ENCODE peak calls at places on chromosomes 11 and 22, in six cellular contexts. P is heart right ventricle, A is transverse colon, O is stomach, Z is NT2/D1, X is body of pancreas. H is an unnamed sample. For H3K9me3, H3K4me1 and H3K36me3, the result is how much of the 10 kb centered on the place peaks cover.

GRCh38 chr22:48870436-48870835 is 957.2 kb downstream of the BRD1 start:
- DNase-seq in P (no peak), A (no peak), O (no peak), Z (no peak), X (no peak), H (no peak)

GRCh38 chr11:117220999-117221774 is 10.7 kb downstream of the PCSK7 start:
- DNase-seq in P (peak), A (peak), O (no peak), Z (no peak), X (no peak), H (no peak)

GRCh38 chr11:48141475-48142100 is 75.0 kb upstream of the OR4B1 start:
- DNase-seq in P (no peak), A (no peak), O (no peak), Z (no peak), X (no peak), H (no peak)

GRCh38 chr11:75557649-75558494 is 4.2 kb upstream of the SERPINH1 start:
- DNase-seq in P (peak), A (peak), O (no peak), Z (no peak), X (no peak), H (no peak)

GRCh38 chr22:25919452-25919851 is 177.5 kb downstream of the MYO18B start:
- DNase-seq in P (no peak), A (no peak), O (no peak), Z (no peak), X (no peak), H (no peak)

GRCh38 chr22:50507421-50507990 is at the start of gene LMF2:
- DNase-seq in P (peak), A (peak), O (peak), Z (no peak), X (peak), H (peak)

GRCh38 chr11:114147389-114148382 is 88.2 kb downstream of the ZBTB16 start:
- DNase-seq in P (no peak), A (no peak), O (peak), Z (peak), X (peak), H (no peak)

GRCh38 chr11:65529475-65530156 is 4.7 kb downstream of the SCYL1 start:
- DNase-seq in P (no peak), A (no peak), O (no peak), Z (no peak), X (no peak), H (no peak)

GRCh38 chr11:114132944-114133394 is 73.5 kb downstream of the ZBTB16 start:
- DNase-seq in P (no peak), A (no peak), O (no peak), Z (no peak), X (peak), H (no peak)

GRCh38 chr11:113817162-113817561 is 37.6 kb downstream of the CLDN25 start:
- DNase-seq in P (no peak), A (no peak), O (no peak), Z (no peak), X (no peak), H (no peak)

GRCh38 chr22:21450858-21451331 is 16.3 kb upstream of the TMEM191C start:
- DNase-seq in P (peak), A (no peak), O (peak), Z (no peak), X (no peak), H (no peak)

GRCh38 chr11:120129570-120129969 is 8.3 kb downstream of the TRIM29 start:
- DNase-seq in P (no peak), A (no peak), O (no peak), Z (no peak), X (peak), H (peak)

GRCh38 chr11:18581825-18582224 is 6.7 kb downstream of the UEVLD start:
- DNase-seq in P (no peak), A (no peak), O (no peak), Z (no peak), X (no peak), H (no peak)

GRCh38 chr11:36360833-36361232 is 64.7 kb downstream of the PRR5L start:
- DNase-seq in P (no peak), A (no peak), O (no peak), Z (no peak), X (no peak), H (no peak)

GRCh38 chr11:96134622-96135021 is 208.4 kb downstream of the MAML2 start:
- DNase-seq in P (no peak), A (no peak), O (no peak), Z (no peak), X (no peak), H (no peak)

GRCh38 chr11:8811571-8811970 is 99.4 kb upstream of the AKIP1 start:
- DNase-seq in P (no peak), A (no peak), O (no peak), Z (no peak), X (no peak), H (no peak)

GRCh38 chr11:66150725-66151124 is 80.7 kb downstream of the PACS1 start:
- DNase-seq in P (no peak), A (no peak), O (no peak), Z (no peak), X (no peak), H (no peak)

GRCh38 chr11:22177186-22177585 is 15.7 kb upstream of the ANO5 start:
- DNase-seq in P (no peak), A (no peak), O (no peak), Z (no peak), X (no peak), H (no peak)

GRCh38 chr11:111387318-111387863 is 8.3 kb upstream of the POU2AF1 start:
- DNase-seq in P (peak), A (peak), O (peak), Z (no peak), X (peak), H (peak)

GRCh38 chr11:125224391-125225015 is 60.0 kb downstream of the PKNOX2 start:
- DNase-seq in P (peak), A (no peak), O (peak), Z (no peak), X (peak), H (peak)

GRCh38 chr11:23497040-23497439 is 636.8 kb upstream of the CCDC179 start:
- DNase-seq in P (no peak), A (no peak), O (no peak), Z (no peak), X (no peak), H (no peak)

GRCh38 chr11:55503449-55503848 is 50.8 kb upstream of the OR4C15 start:
- DNase-seq in P (no peak), A (no peak), O (no peak), Z (peak), X (no peak), H (no peak)
- H3K9me3 ChIP-seq in P (under half), A (under half), O (under half), Z (under half), X (under half), H (half or more)

DNA sequence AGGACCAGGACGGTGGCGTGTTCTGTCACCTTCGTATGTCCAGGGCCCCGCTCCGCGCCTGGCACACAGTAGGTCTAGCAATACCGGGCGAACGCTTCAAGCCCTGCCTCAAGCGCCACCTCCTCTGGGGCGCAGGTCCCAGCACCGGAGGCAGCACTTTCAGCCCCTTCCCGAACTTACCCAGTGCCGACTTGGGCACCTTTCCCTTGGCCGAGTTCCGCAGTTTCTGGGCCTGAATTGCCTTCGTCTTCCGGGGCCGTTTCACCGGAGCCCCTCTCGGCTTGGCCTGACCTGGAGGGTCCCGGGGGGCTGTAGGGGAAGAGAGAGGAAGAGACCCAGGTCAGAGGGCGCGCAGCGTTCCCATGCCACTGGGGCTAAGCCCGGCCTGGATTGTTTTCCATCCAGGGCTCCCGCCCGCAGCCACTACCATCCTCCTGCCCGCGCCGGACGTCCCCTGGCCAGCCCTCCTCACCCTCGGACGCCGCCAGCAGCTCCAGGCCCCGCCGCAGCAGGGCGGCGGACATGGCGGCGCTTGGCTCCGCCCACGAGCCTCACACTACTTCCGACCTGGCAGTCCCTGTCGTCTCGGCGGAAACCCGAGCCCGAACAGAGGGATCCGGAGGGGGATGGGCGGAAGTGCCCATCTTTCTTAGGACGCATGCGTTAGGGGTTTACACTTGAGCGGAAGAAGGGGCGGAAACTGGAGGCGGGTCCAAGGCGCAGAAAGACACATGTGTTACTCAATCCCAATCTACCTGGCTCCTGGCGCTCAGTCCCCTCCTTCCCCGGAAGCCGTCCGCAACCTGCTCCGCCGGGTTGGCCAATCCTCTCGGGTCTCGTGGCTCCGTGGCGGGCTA is at the start of gene RPS19BP1:
- DNase-seq in P (peak), A (peak), O (peak), Z (peak), X (peak), H (peak)
- H3K4me1 ChIP-seq in P (under half), A (under half), O (half or more), Z (under half), X (half or more), H (half or more)

GRCh38 chr22:32728291-32728690 is 73.2 kb upstream of the TIMP3 start:
- DNase-seq in P (no peak), A (no peak), O (no peak), Z (no peak), X (no peak), H (no peak)
- H3K36me3 ChIP-seq in P (under half), A (under half), O (under half), Z (under half), X (under half), H (under half)

DNA sequence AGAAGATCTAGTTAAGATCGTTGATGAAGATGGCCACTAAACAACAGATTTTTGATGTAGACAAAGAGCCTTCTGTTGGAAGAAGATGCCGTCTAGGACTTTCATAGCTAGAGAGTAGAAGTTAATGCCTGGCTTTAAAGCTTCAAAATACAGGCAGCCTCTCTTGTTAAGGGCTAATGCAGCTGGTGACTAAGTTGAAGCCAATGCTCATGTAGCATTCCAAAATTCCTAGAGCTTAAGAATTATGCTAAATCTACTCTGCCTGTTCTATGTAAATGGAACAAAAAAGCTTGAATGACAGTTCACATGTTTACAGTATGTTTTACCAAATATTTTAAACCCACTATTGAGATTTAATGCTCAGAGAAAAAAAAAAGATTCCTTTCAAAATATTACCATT is 492.6 kb downstream of the CNTN5 start:
- DNase-seq in P (no peak), A (no peak), O (no peak), Z (no peak), X (no peak), H (no peak)
- H3K9me3 ChIP-seq in P (under half), A (under half), O (under half), Z (under half), X (under half), H (under half)

DNA sequence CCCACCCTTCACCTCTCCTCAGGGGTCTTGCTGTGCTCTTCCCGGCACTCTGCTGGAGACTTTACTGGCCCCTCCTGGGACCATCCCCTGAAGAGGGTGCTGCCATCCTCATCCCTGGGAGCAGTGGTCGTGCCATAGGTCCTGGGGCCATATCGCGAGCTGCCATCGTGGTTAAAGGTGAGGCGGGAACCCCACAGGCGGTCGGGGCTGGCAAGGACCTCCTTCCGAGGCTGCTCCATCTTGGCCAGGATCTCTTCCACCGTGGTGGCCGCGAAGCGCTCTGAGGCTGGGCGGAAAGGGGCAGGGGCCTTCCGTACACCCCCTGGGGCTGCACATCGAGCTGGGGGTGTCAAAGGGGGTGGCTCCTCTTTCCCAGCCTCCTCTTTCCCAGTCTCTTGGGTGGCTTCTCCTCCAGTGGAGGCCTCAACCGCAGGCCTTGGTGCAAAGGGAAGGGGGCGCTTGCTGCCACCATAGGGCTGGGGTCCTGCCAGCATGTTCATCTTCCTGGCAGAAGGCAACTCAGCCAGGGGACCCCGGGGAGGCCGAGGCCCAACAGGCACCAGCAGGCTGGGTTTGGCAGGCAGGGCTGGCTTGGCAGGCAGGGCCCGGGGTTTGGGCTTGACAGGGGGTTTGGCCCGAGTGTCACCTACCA is 4.6 kb downstream of the TNKS1BP1 start:
- DNase-seq in P (no peak), A (no peak), O (no peak), Z (no peak), X (no peak), H (no peak)
- H3K4me1 ChIP-seq in P (under half), A (half or more), O (half or more), Z (under half), X (half or more), H (under half)

GRCh38 chr11:133934096-133934495 is 22.7 kb downstream of the IGSF9B start:
- DNase-seq in P (no peak), A (no peak), O (no peak), Z (no peak), X (no peak), H (no peak)
- H3K36me3 ChIP-seq in P (half or more), A (under half), O (half or more), Z (under half), X (under half), H (under half)

GRCh38 chr22:47201186-47201995 is 438.9 kb downstream of the TBC1D22A start:
- DNase-seq in P (no peak), A (no peak), O (peak), Z (no peak), X (peak), H (no peak)
- H3K9me3 ChIP-seq in P (under half), A (under half), O (under half), Z (under half), X (under half), H (under half)

GRCh38 chr22:30607939-30608338 is 965 bp downstream of the TCN2 start:
- DNase-seq in P (no peak), A (no peak), O (no peak), Z (no peak), X (no peak), H (no peak)
- H3K4me1 ChIP-seq in P (under half), A (half or more), O (under half), Z (under half), X (under half), H (under half)

DNA sequence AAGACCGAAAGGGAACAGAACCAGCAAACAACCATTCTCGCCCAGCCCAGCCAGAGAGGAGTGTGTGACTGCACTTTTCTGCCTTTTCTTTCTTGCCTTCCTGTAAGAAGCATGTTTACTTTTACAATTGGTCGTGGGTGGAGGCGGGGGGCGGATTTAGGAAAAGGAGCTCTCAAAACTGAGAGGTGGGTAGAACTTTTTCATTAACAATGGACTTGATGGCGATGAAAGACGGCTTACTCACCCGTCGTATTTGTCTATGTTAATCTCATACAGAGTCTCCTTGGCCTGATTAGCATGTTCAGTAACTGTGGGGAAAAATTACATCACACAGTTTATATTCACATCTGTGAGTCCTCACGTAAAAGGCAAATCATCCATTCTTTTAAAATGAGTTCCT is 27.2 kb downstream of the CERK start:
- DNase-seq in P (no peak), A (no peak), O (no peak), Z (no peak), X (no peak), H (no peak)
- H3K36me3 ChIP-seq in P (half or more), A (under half), O (half or more), Z (half or more), X (under half), H (under half)

H was measured in mucosa of descending colon.